ENCODE peak calls at places on chromosome 17, in seven cellular contexts. V, H, P, F, A, C and Y are unnamed samples.

GRCh38 chr17:75240394-75241142 is 20.8 kb downstream of the GGA3 start:
- DNase-seq in A (no peak), C (no peak), P (peak; percentile 96), H (peak; percentile 50), F (no peak), V (no peak), Y (peak; percentile 44)

GRCh38 chr17:2705888-2706795 is 5.4 kb downstream of the CLUH start:
- DNase-seq in H (no peak), P (no peak), V (no peak), F (no peak), A (no peak), C (no peak), Y (no peak)

GRCh38 chr17:3905017-3905486 is 11.2 kb downstream of the P2RX1 start:
- DNase-seq in A (no peak), F (no peak), C (no peak), H (no peak), P (no peak), V (no peak), Y (no peak)

GRCh38 chr17:9368631-9369030 is 207.0 kb downstream of the STX8 start:
- DNase-seq in F (no peak), A (no peak), P (no peak), H (no peak), V (no peak), C (no peak), Y (no peak)

GRCh38 chr17:68782829-68783228 is 172.4 kb downstream of the ABCA8 start:
- DNase-seq in F (peak; percentile 20), A (no peak), H (no peak), C (no peak), V (no peak), P (no peak), Y (no peak)

GRCh38 chr17:37671813-37672544 is 28.7 kb upstream of the DDX52 start:
- DNase-seq in V (no peak), A (peak; percentile 56), F (no peak), P (no peak), H (no peak), C (no peak), Y (peak; percentile 51)

GRCh38 chr17:43702636-43703035 is 40.9 kb upstream of the MEOX1 start:
- DNase-seq in A (no peak), F (no peak), P (peak; percentile 87), V (no peak), C (no peak), H (no peak), Y (no peak)

GRCh38 chr17:75619506-75620431 is 13.5 kb upstream of the SMIM5 start:
- DNase-seq in C (no peak), V (no peak), P (peak; percentile 96), F (peak; percentile 21), A (no peak), H (no peak), Y (peak; percentile 50)

GRCh38 chr17:51640108-51640622 is 379.8 kb downstream of the UTP18 start:
- DNase-seq in H (no peak), C (no peak), F (no peak), A (no peak), P (peak; percentile 74), V (no peak), Y (no peak)

GRCh38 chr17:43416998-43417891 is 18.5 kb downstream of the ARL4D start:
- DNase-seq in A (peak; percentile 67), V (no peak), H (no peak), F (peak; percentile 77), C (no peak), P (no peak), Y (peak; percentile 77)

GRCh38 chr17:28645576-28645939 is 600 bp upstream of the BLTP2 start:
- DNase-seq in P (no peak), H (no peak), A (no peak), V (no peak), F (no peak), C (no peak), Y (no peak)

GRCh38 chr17:12765544-12765943 is 23.8 kb upstream of the ARHGAP44 start:
- DNase-seq in P (no peak), C (no peak), A (peak; percentile 57), F (no peak), V (no peak), H (no peak), Y (peak; percentile 90)

GRCh38 chr17:46195939-46196338 is 2.7 kb upstream of the KANSL1 start:
- DNase-seq in H (no peak), A (no peak), F (no peak), P (no peak), C (no peak), V (no peak), Y (no peak)

GRCh38 chr17:4939804-4940624 is at the start of the genes RNF167 and SLC25A11:
- DNase-seq in C (peak; percentile 93), A (peak; percentile 100), P (peak; percentile 99), V (peak; percentile 100), F (peak; percentile 93), H (peak; percentile 97), Y (peak; percentile 100)

GRCh38 chr17:72962099-72962498 is 130.4 kb downstream of the SLC39A11 start:
- DNase-seq in V (no peak), C (no peak), A (no peak), F (no peak), H (no peak), P (no peak), Y (no peak)

GRCh38 chr17:65573283-65573603 is 11.8 kb upstream of the AXIN2 start:
- DNase-seq in A (no peak), C (no peak), P (no peak), V (no peak), F (no peak), H (no peak), Y (no peak)

GRCh38 chr17:72344613-72345012 is 223.8 kb downstream of the SOX9 start:
- DNase-seq in H (no peak), P (no peak), A (no peak), C (no peak), F (no peak), V (no peak), Y (no peak)

GRCh38 chr17:78001612-78002011 is 43.1 kb downstream of the TNRC6C start:
- DNase-seq in F (no peak), H (no peak), A (no peak), V (no peak), P (no peak), C (no peak), Y (no peak)

GRCh38 chr17:7015587-7016020 is 3.2 kb downstream of the RNASEK start:
- DNase-seq in P (no peak), C (no peak), V (no peak), A (no peak), F (no peak), H (peak; percentile 39), Y (no peak)

GRCh38 chr17:41894791-41895331 is 23.9 kb downstream of the ACLY start:
- DNase-seq in V (no peak), A (peak; percentile 84), P (no peak), C (no peak), H (no peak), F (no peak), Y (no peak)